ENCODE peak calls at places on chromosome 1, in five cellular contexts. K is colonic mucosa, M is K562, N is Panc1, E is GM06990. O is an unnamed sample.

GRCh38 chr1:11753555-11754208 is 8.3 kb upstream of the C1orf167 start:
- DNase-seq in K (no peak), M (no peak), N (no peak), E (no peak), O (no peak)

GRCh38 chr1:200895448-200895799 is 724 bp downstream of the INAVA start:
- DNase-seq in K (no peak), M (no peak), N (no peak), E (no peak), O (no peak)

GRCh38 chr1:159943908-159944622 is 1.3 kb downstream of the IGSF9 start:
- DNase-seq in K (no peak), M (no peak), N (no peak), E (no peak), O (peak)

GRCh38 chr1:117001254-117001927 is at the start of gene CD101:
- DNase-seq in K (no peak), M (no peak), N (no peak), E (peak), O (no peak)

GRCh38 chr1:231512147-231512698 is 16.2 kb upstream of the TSNAX start:
- DNase-seq in K (no peak), M (no peak), N (peak), E (no peak), O (no peak)

GRCh38 chr1:162498442-162498785 is 796 bp downstream of the UHMK1 start:
- DNase-seq in K (no peak), M (no peak), N (no peak), E (no peak), O (no peak)

GRCh38 chr1:160830321-160831153 is 32.1 kb downstream of the CD244 start:
- DNase-seq in K (peak), M (peak), N (peak), E (peak), O (no peak)

GRCh38 chr1:10339815-10340214 is 59.0 kb upstream of the PGD start:
- DNase-seq in K (peak), M (peak), N (no peak), E (no peak), O (no peak)

GRCh38 chr1:36966242-36966641 is 68.1 kb downstream of the GRIK3 start:
- DNase-seq in K (no peak), M (peak), N (no peak), E (no peak), O (no peak)

GRCh38 chr1:59686170-59686569 is 128.6 kb upstream of the HOOK1 start:
- DNase-seq in K (no peak), M (no peak), N (no peak), E (no peak), O (no peak)

GRCh38 chr1:44592208-44593145 is 81.8 kb downstream of the TMEM53 start:
- DNase-seq in K (no peak), M (no peak), N (no peak), E (no peak), O (no peak)

GRCh38 chr1:27570383-27570755 is 33.6 kb downstream of the AHDC1 start:
- DNase-seq in K (no peak), M (no peak), N (no peak), E (no peak), O (no peak)

GRCh38 chr1:235253219-235253640 is 74.7 kb downstream of the ARID4B start:
- DNase-seq in K (peak), M (peak), N (peak), E (no peak), O (no peak)

GRCh38 chr1:5961601-5962000 is 30.6 kb downstream of the NPHP4 start:
- DNase-seq in K (no peak), M (no peak), N (no peak), E (no peak), O (no peak)

GRCh38 chr1:1157426-1157913 is 16.2 kb upstream of the TTLL10 start:
- DNase-seq in K (peak), M (peak), N (peak), E (peak), O (peak)

GRCh38 chr1:8629241-8630091 is 188.0 kb downstream of the RERE start:
- DNase-seq in K (no peak), M (no peak), N (no peak), E (peak), O (no peak)

GRCh38 chr1:183097438-183098051 is 74.3 kb downstream of the LAMC1 start:
- DNase-seq in K (no peak), M (no peak), N (no peak), E (no peak), O (no peak)

GRCh38 chr1:16206547-16207317 is 5.7 kb downstream of the ARHGEF19 start:
- DNase-seq in K (peak), M (peak), N (peak), E (peak), O (peak)

GRCh38 chr1:16207318-16208269 is 4.9 kb downstream of the ARHGEF19 start:
- DNase-seq in K (peak), M (peak), N (no peak), E (no peak), O (no peak)

GRCh38 chr1:16209132-16209846 is 3.2 kb downstream of the ARHGEF19 start:
- DNase-seq in K (no peak), M (no peak), N (no peak), E (no peak), O (no peak)

GRCh38 chr1:16209847-16210407 is 2.5 kb downstream of the ARHGEF19 start:
- DNase-seq in K (no peak), M (no peak), N (no peak), E (no peak), O (no peak)

DNA sequence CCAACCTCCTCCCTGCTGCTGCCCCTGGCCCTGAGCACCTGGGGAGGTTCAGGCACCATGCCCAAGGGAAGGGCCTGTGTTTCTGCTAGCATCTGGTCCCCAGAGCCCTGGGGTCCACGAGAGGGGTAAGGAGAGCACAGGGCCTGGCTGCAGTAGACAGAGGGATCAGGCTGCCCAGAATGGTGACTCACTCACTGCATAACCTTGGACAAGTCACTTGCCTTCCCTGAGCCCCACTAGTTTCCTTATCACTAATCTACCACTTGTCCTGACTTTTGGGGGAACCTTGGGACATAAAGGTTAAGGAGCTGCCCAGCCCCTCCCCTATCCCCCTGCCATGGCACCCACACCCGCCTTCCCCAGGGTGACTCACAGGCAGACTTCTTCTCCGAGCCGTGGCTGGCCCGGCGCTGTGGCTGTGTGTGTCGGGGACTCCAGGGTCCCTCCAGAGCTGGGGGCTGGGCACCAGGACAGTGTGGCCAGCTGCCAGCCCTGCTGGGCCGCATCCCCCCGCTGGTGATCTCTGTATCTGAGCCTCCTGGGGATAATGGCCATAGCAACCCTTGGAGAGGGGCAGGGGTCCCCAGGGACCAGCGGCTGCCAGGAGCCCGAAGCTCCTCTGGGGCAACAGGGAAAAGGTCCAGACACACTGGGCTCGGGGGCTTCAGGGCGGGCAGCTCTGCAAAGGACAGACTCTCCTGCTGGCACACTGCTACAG is 4.0 kb downstream of the ARHGEF19 start:
- DNase-seq in K (no peak), M (peak), N (no peak), E (no peak), O (no peak)
- H3K4me3 ChIP-seq in K (no peak), M (no peak), N (no peak), E (no peak), O (no peak)

GRCh38 chr1:41394918-41395598 is 33.8 kb downstream of the FOXO6 start:
- DNase-seq in K (no peak), M (peak), N (no peak), E (no peak), O (no peak)
- H3K4me3 ChIP-seq in K (no peak), M (no peak), N (no peak), E (no peak), O (no peak)

DNA sequence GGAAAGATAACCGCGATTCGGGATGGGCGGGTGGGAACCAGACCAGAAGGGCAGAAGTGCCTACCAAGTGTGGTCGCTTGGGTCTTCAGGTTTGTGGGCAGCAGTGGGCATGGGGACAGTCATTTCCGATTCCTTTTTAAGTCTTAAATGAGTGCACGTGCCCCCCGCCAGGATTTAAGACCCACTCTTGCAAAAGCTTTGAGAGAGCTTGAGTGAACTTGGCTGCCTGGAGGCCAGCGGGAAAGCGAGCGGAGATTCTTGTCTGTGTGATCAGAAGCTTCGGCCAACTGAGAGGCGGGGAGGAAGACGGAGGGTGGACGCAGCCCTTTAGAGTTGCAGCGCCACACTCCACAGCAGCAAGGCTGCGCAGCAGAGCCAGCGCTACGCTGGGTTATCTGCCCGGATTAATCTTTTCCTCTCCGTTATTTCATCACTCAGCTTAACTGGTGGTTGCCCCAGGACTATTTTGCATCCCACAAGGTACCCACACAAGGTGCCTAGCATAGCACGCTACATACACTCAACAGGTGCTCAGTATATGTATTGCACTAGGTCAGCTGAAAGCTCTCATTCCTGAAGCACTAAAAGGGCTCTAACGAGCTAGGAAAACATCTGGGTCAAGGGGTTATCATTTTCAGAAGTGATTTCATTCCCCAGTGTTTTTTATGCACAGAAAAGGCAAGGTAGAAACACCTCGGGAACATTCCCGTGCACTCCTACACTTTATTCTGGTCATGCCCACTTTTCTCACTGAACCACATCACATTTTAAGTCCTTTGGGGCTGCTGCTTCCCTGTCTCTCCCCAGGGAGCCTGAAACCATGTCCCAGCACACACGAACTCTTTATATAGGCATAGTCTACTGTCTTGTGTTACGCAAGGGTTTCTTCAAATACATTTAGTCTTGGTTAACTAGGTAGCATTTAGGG is 1.5 kb upstream of the BATF3 start:
- DNase-seq in K (peak), M (peak), N (peak), E (no peak), O (peak)
- H3K4me3 ChIP-seq in K (peak), M (no peak), N (peak), E (peak), O (peak)

GRCh38 chr1:199616947-199617346 is 410.6 kb upstream of the NR5A2 start:
- DNase-seq in K (no peak), M (no peak), N (no peak), E (no peak), O (no peak)
- H3K4me3 ChIP-seq in K (no peak), M (no peak), N (no peak), E (no peak), O (no peak)